ENCODE peak calls at places on chromosome 2, in five cellular contexts. R, C, F, Z and J are unnamed samples.

GRCh38 chr2:118371500-118371899 is 283.2 kb downstream of the INSIG2 start:
- DNase-seq in Z (peak), F (peak), R (no peak), C (peak), J (no peak)

GRCh38 chr2:85174943-85175342 is 41.8 kb downstream of the TCF7L1 start:
- DNase-seq in Z (no peak), C (no peak), F (no peak), R (no peak), J (no peak)

GRCh38 chr2:218357194-218358177 is 829 bp downstream of the CATIP start:
- DNase-seq in F (no peak), Z (no peak), R (no peak), C (no peak), J (no peak)

GRCh38 chr2:225017713-225018112 is 24.6 kb downstream of the DOCK10 start:
- DNase-seq in F (no peak), Z (no peak), R (no peak), C (no peak), J (no peak)

GRCh38 chr2:20533993-20534591 is 87.2 kb downstream of the RHOB start:
- DNase-seq in Z (no peak), F (no peak), R (no peak), C (no peak), J (no peak)

GRCh38 chr2:102667072-102667471 is 47.7 kb downstream of the SLC9A2 start:
- DNase-seq in F (no peak), Z (no peak), C (no peak), R (no peak), J (no peak)

GRCh38 chr2:231563378-231563961 is 29.2 kb upstream of the TEX44 start:
- DNase-seq in Z (peak), C (peak), F (peak), R (no peak), J (peak)

GRCh38 chr2:222305510-222306392 is 7.0 kb upstream of the PAX3 start:
- DNase-seq in Z (no peak), R (no peak), C (no peak), F (peak), J (no peak)

GRCh38 chr2:168431301-168432024 is 24.6 kb upstream of the CERS6 start:
- DNase-seq in F (no peak), R (no peak), C (no peak), Z (no peak), J (no peak)

GRCh38 chr2:219557320-219557719 is 13.5 kb downstream of the TMEM198 start:
- DNase-seq in C (no peak), R (no peak), F (no peak), Z (no peak), J (no peak)

GRCh38 chr2:57443985-57444501 is 602.6 kb upstream of the VRK2 start:
- DNase-seq in R (no peak), C (no peak), F (no peak), Z (no peak), J (peak)

GRCh38 chr2:241902357-241902991 is 32.9 kb downstream of the RTP5 start:
- DNase-seq in F (no peak), C (no peak), Z (no peak), R (no peak), J (no peak)

GRCh38 chr2:208006833-208007232 is 18.5 kb downstream of the PLEKHM3 start:
- DNase-seq in F (no peak), R (no peak), Z (peak), C (no peak), J (peak)

GRCh38 chr2:9892236-9892635 is 49.0 kb downstream of the TAF1B start:
- DNase-seq in F (no peak), R (no peak), Z (no peak), C (no peak), J (no peak)

GRCh38 chr2:79697200-79697599 is 184.3 kb downstream of the CTNNA2 start:
- DNase-seq in Z (no peak), F (no peak), R (no peak), C (no peak), J (no peak)